ENCODE peak calls at places on chromosomes 3 and 15, in five cellular contexts. J is uterus, H is thyroid gland, R is left lung, Q is thoracic aorta. E is an unnamed sample. For H3K4me1, the result is how much of the 10 kb centered on the place peaks cover.

GRCh38 chr15:39499701-39500100 is 81.2 kb upstream of the THBS1 start:
- DNase-seq in H (no peak), R (no peak), J (no peak), Q (no peak), E (no peak)

GRCh38 chr15:48986240-48986639 is 22.5 kb upstream of the SHC4 start:
- DNase-seq in J (no peak), R (no peak), H (no peak), Q (no peak), E (no peak)

GRCh38 chr3:183278479-183279088 is 25.5 kb downstream of the B3GNT5 start:
- DNase-seq in H (no peak), Q (no peak), R (no peak), J (no peak), E (no peak)

GRCh38 chr3:117035785-117036184 is 326.2 kb downstream of the TUSC7 start:
- DNase-seq in H (no peak), Q (no peak), J (no peak), R (no peak), E (no peak)

GRCh38 chr3:118990818-118991560 is 43.7 kb downstream of the IGSF11 start:
- DNase-seq in J (no peak), R (no peak), Q (no peak), H (no peak), E (no peak)

GRCh38 chr3:25483456-25483855 is 55.4 kb downstream of the RARB start:
- DNase-seq in Q (no peak), H (no peak), R (no peak), J (no peak), E (no peak)

GRCh38 chr3:134877788-134878187 is 82.7 kb downstream of the EPHB1 start:
- DNase-seq in Q (no peak), J (no peak), H (no peak), R (no peak), E (peak)

GRCh38 chr15:43209059-43209824 is 11.6 kb downstream of the EPB42 start:
- DNase-seq in J (no peak), R (no peak), H (peak), Q (no peak), E (peak)

GRCh38 chr3:186002884-186003472 is 65.2 kb upstream of the TRA2B start:
- DNase-seq in Q (no peak), J (no peak), H (no peak), R (no peak), E (no peak)

GRCh38 chr3:145815707-145816413 is 345.1 kb downstream of the PLOD2 start:
- DNase-seq in J (no peak), Q (no peak), H (no peak), R (no peak), E (no peak)

GRCh38 chr15:63379492-63380150 is 2.0 kb downstream of the CA12 start:
- DNase-seq in H (no peak), R (no peak), Q (no peak), J (no peak), E (no peak)

GRCh38 chr3:121796970-121797369 is 37.9 kb downstream of the IQCB1 start:
- DNase-seq in J (no peak), Q (no peak), H (no peak), R (no peak), E (no peak)

GRCh38 chr3:151075869-151076573 is 9.4 kb upstream of the MED12L start:
- DNase-seq in J (no peak), R (no peak), Q (no peak), H (no peak), E (no peak)

GRCh38 chr3:129016725-129017530 is 15.8 kb downstream of the EFCC1 start:
- DNase-seq in J (peak), R (peak), Q (no peak), H (peak), E (no peak)

GRCh38 chr15:66734961-66735908 is 33.2 kb downstream of the SMAD6 start:
- DNase-seq in J (no peak), R (no peak), Q (no peak), H (no peak), E (no peak)

GRCh38 chr3:53890726-53891499 is 746 bp downstream of the SELENOK start:
- DNase-seq in Q (no peak), H (no peak), R (no peak), J (peak), E (peak)

GRCh38 chr15:26667222-26667988 is 105.5 kb downstream of the GABRB3 start:
- DNase-seq in Q (no peak), J (no peak), R (no peak), H (peak), E (no peak)

GRCh38 chr3:115960799-115961198 is 337.5 kb downstream of the GAP43 start:
- DNase-seq in Q (no peak), R (no peak), H (no peak), J (peak), E (peak)

GRCh38 chr3:108755686-108756085 is 1.5 kb downstream of the RETNLB start:
- DNase-seq in H (no peak), J (no peak), R (no peak), Q (no peak), E (no peak)

GRCh38 chr15:77034620-77035467 is 36.1 kb downstream of the TSPAN3 start:
- DNase-seq in H (no peak), R (peak), Q (no peak), J (no peak), E (peak)

GRCh38 chr3:5055352-5056004 is 66.6 kb upstream of the ARL8B start:
- DNase-seq in Q (no peak), J (no peak), H (no peak), R (no peak), E (no peak)

GRCh38 chr15:73601449-73602425 is 31.5 kb downstream of the NPTN start:
- DNase-seq in H (no peak), Q (no peak), R (no peak), J (peak), E (peak)

GRCh38 chr3:7788881-7789280 is 712.7 kb upstream of the LMCD1 start:
- DNase-seq in Q (no peak), H (no peak), R (no peak), J (no peak), E (no peak)

GRCh38 chr3:40780801-40781406 is 256.1 kb downstream of the ZNF621 start:
- DNase-seq in J (peak), Q (peak), R (no peak), H (peak), E (peak)

GRCh38 chr3:98991393-98991792 is 89.9 kb upstream of the DCBLD2 start:
- DNase-seq in Q (no peak), H (no peak), J (no peak), R (no peak), E (no peak)

GRCh38 chr3:38460377-38461085 is 6.8 kb downstream of the ACVR2B start:
- DNase-seq in R (no peak), Q (no peak), H (no peak), J (no peak), E (no peak)

GRCh38 chr15:70083423-70083822 is 14.3 kb downstream of the TLE3 start:
- DNase-seq in H (no peak), Q (no peak), J (no peak), R (no peak), E (no peak)

GRCh38 chr15:68368731-68369435 is 63.1 kb downstream of the ITGA11 start:
- DNase-seq in H (no peak), R (no peak), J (no peak), Q (no peak), E (no peak)

GRCh38 chr3:32961189-32961715 is 9.8 kb downstream of the CCR4 start:
- DNase-seq in Q (no peak), R (no peak), J (no peak), H (no peak), E (no peak)

GRCh38 chr3:9399746-9400145 is 2.3 kb downstream of the SETD5 start:
- DNase-seq in Q (peak), R (peak), J (peak), H (peak), E (peak)

GRCh38 chr15:31609243-31609642 is 282.6 kb downstream of the KLF13 start:
- DNase-seq in J (no peak), R (no peak), Q (no peak), H (no peak), E (no peak)

GRCh38 chr3:188956839-188957489 is 214.8 kb upstream of the TPRG1 start:
- DNase-seq in R (no peak), Q (no peak), J (peak), H (no peak), E (no peak)

GRCh38 chr15:94670436-94671034 is 439.2 kb downstream of the MCTP2 start:
- DNase-seq in J (no peak), Q (no peak), R (no peak), H (no peak), E (no peak)

GRCh38 chr3:175672119-175672689 is 813.1 kb downstream of the NAALADL2 start:
- DNase-seq in H (no peak), J (no peak), Q (no peak), R (no peak), E (no peak)

GRCh38 chr15:101326462-101327146 is 31.6 kb upstream of the SNRPA1 start:
- DNase-seq in J (no peak), R (no peak), H (no peak), Q (no peak), E (no peak)

GRCh38 chr3:28915711-28916481 is 365.0 kb upstream of the RBMS3 start:
- DNase-seq in Q (no peak), H (peak), J (no peak), R (no peak), E (peak)

GRCh38 chr3:44861412-44862220 is at the start of gene TMEM42:
- DNase-seq in R (peak), Q (peak), H (peak), J (peak), E (peak)
- TF ChIP-seq CTCF in R (no peak), Q (no peak), H (no peak), J (peak), E (no peak)

GRCh38 chr15:78037328-78037727 is 40.2 kb downstream of the TBC1D2B start:
- DNase-seq in H (no peak), R (no peak), Q (no peak), J (no peak), E (no peak)

GRCh38 chr15:78035319-78035718 is 42.2 kb downstream of the TBC1D2B start:
- DNase-seq in H (peak), Q (no peak), R (no peak), J (peak), E (peak)

GRCh38 chr15:78037779-78038305 is 39.7 kb downstream of the TBC1D2B start:
- DNase-seq in J (no peak), R (no peak), H (no peak), Q (no peak), E (no peak)

GRCh38 chr15:78034495-78035191 is 42.9 kb downstream of the TBC1D2B start:
- DNase-seq in J (no peak), Q (no peak), H (peak), R (peak), E (peak)

GRCh38 chr15:78035861-78036476 is 41.5 kb downstream of the TBC1D2B start:
- DNase-seq in J (no peak), Q (no peak), H (no peak), R (no peak), E (no peak)
- H3K4me1 ChIP-seq in J (under half), Q (under half), H (half or more), R (under half), E (under half)

GRCh38 chr15:98903377-98904018 is 104.1 kb downstream of the PGPEP1L start:
- DNase-seq in J (no peak), Q (no peak), R (no peak), H (no peak), E (no peak)
- H3K4me3 ChIP-seq in J (no peak), Q (no peak), R (no peak), H (no peak), E (no peak)

DNA sequence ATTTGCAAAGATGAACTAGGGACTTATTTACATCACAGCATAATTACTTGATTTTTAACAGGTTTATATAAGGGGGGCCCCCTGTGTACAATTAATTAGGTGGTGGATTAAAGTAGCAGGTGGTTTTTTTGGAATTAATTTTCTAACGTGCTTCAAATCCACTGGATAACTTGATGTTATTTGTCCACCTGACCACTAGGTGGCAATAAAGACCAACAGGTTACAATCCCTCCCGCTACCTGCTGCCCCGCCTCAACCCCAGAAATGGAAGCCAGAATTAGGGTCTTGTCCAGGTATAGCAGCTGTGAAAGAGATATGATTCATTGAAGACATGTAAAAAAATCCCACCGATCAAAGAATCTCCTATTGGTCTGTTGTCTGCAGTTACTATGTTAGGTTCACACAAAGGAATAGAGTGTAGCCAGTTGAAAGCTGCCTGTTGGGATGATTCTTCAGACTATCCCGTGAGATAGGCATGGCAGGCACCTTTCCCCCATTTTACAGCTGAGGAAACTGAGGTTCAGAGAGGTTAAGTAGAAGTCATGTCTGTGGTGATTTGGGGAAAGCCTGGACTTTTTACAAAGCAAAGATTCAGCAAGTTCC is 44.0 kb downstream of the MFSD1 start:
- DNase-seq in R (no peak), H (no peak), Q (no peak), J (no peak), E (peak)
- TF ChIP-seq CTCF in R (peak), H (peak), Q (peak), J (peak), E (peak)

DNA sequence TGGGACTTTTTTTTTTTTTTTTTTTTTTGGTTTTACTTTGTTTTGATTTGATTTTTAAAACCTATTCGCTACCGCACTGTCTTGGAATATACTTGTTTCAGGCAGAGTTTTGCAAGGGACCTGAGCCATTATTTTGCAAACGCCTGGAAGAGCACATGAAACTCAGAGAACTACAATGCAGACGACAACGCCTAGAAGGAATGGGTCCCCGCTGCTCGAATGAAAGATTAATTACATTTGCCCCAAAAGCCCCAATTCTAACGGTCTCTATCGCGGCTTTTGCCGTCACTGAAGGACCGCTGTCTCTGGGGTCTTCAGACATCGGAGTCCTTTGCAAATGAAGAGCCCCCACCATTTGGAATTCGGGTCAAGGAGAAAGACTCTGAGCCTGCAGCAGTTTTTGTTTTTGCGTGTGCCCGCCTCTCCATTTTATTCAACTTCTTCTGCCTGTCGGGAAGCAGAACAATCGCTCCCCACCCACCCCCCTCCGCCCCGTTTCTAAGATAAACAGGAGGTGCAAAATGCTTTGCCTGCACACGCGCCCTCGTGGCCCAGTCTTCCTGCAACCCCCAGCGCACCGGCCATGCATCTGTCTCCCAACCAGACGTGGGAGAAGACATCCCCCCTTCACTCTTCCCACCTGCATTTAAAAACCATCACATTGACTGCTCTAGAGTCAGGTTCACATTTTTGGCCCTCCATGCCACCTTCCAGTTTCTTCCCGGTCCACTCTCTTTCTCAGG is 13.5 kb downstream of the SOX2 start:
- DNase-seq in R (no peak), Q (no peak), J (no peak), H (no peak), E (no peak)
- H3K4me1 ChIP-seq in R (under half), Q (under half), J (under half), H (under half), E (under half)